ENCODE peak calls at places on chromosomes 7 and 10, in six cellular contexts. S, C, Z, A, Q and I are unnamed samples.

GRCh38 chr7:155676052-155676451 is 31.6 kb downstream of the RBM33 start:
- DNase-seq in Z (no peak), Q (no peak), C (no peak), A (no peak), S (no peak), I (no peak)

GRCh38 chr7:158957507-158957900 is 101.1 kb downstream of the DYNC2I1 start:
- DNase-seq in Q (no peak), Z (no peak), A (no peak), C (no peak), S (no peak), I (no peak)

GRCh38 chr7:139750459-139751095 is 27.2 kb downstream of the HIPK2 start:
- DNase-seq in Q (no peak), A (no peak), S (no peak), C (no peak), Z (no peak), I (no peak)

GRCh38 chr7:13988765-13989137 is 715 bp downstream of the ETV1 start:
- DNase-seq in Z (peak), Q (no peak), C (no peak), A (no peak), S (no peak), I (no peak)

GRCh38 chr7:42935861-42936260 is 3.7 kb downstream of the MRPL32 start:
- DNase-seq in Q (no peak), S (no peak), C (no peak), A (no peak), Z (no peak), I (no peak)

GRCh38 chr10:49542353-49542752 is 3.4 kb upstream of the ERCC6 start:
- DNase-seq in Z (no peak), C (no peak), Q (no peak), S (no peak), A (no peak), I (no peak)

GRCh38 chr7:157412021-157412443 is 75.2 kb downstream of the DNAJB6 start:
- DNase-seq in S (peak), A (peak), Z (peak), C (no peak), Q (no peak), I (no peak)

GRCh38 chr7:74063223-74063641 is 20.4 kb upstream of the LIMK1 start:
- DNase-seq in A (no peak), Z (no peak), Q (no peak), C (no peak), S (no peak), I (no peak)

GRCh38 chr10:121734517-121735137 is 136.4 kb upstream of the FGFR2 start:
- DNase-seq in C (no peak), S (no peak), Q (peak), Z (peak), A (no peak), I (no peak)

GRCh38 chr10:65843203-65843602 is 1082.6 kb upstream of the LRRTM3 start:
- DNase-seq in Q (no peak), A (no peak), S (no peak), Z (no peak), C (no peak), I (no peak)

GRCh38 chr10:77603529-77603927 is 34.1 kb downstream of the KCNMA1 start:
- DNase-seq in S (no peak), C (no peak), Z (peak), A (no peak), Q (no peak), I (no peak)

GRCh38 chr7:30330134-30331111 is 46.0 kb downstream of the ZNRF2 start:
- DNase-seq in Q (no peak), A (no peak), Z (no peak), C (no peak), S (no peak), I (no peak)

GRCh38 chr7:131011437-131011752 is 277.4 kb upstream of the KLF14 start:
- DNase-seq in Z (peak), Q (no peak), S (no peak), C (no peak), A (no peak), I (no peak)

GRCh38 chr7:2403718-2404648 is 572 bp downstream of the CHST12 start:
- DNase-seq in A (no peak), Q (peak), S (peak), Z (peak), C (peak), I (no peak)

GRCh38 chr7:47967708-47968107 is 11.7 kb downstream of the HUS1 start:
- DNase-seq in Z (no peak), A (no peak), C (no peak), S (no peak), Q (no peak), I (no peak)

GRCh38 chr7:135661311-135662122 is 797 bp upstream of the STMP1 start:
- DNase-seq in S (no peak), A (no peak), Q (no peak), C (peak), Z (no peak), I (no peak)

GRCh38 chr7:18648849-18649758 is 153.6 kb downstream of the HDAC9 start:
- DNase-seq in Z (no peak), S (no peak), Q (no peak), A (no peak), C (no peak), I (no peak)

GRCh38 chr10:16440396-16441105 is 3.7 kb downstream of the PTER start:
- DNase-seq in A (no peak), C (peak), Z (peak), Q (no peak), S (no peak), I (no peak)

GRCh38 chr7:17362439-17363095 is 64.1 kb downstream of the AHR start:
- DNase-seq in S (no peak), C (no peak), Q (no peak), A (no peak), Z (no peak), I (no peak)

GRCh38 chr7:37000514-37000913 is 276.2 kb upstream of the AOAH start:
- DNase-seq in S (no peak), C (no peak), Q (peak), A (no peak), Z (no peak), I (no peak)

GRCh38 chr7:26376208-26376917 is 84.7 kb downstream of the SNX10 start:
- DNase-seq in Z (peak), Q (peak), C (peak), A (peak), S (peak), I (no peak)

GRCh38 chr10:124743188-124744046 is 761 bp downstream of the FAM53B start:
- DNase-seq in S (no peak), C (peak), Q (no peak), A (no peak), Z (peak), I (no peak)

GRCh38 chr7:20244334-20244733 is 27.1 kb upstream of the MACC1 start:
- DNase-seq in Z (no peak), S (no peak), A (no peak), Q (no peak), C (no peak), I (no peak)

GRCh38 chr10:36173364-36173763 is 531.3 kb upstream of the FZD8 start:
- DNase-seq in A (no peak), S (no peak), Q (no peak), Z (no peak), C (no peak), I (no peak)

GRCh38 chr7:139634087-139634486 is 110.6 kb downstream of the CLEC2L start:
- DNase-seq in C (no peak), Q (no peak), Z (no peak), S (no peak), A (no peak), I (no peak)

GRCh38 chr10:24680647-24681475 is 42.8 kb downstream of the ARHGAP21 start:
- DNase-seq in C (no peak), Q (no peak), S (no peak), Z (peak), A (no peak), I (no peak)

GRCh38 chr10:67618116-67618515 is 77.9 kb downstream of the CTNNA3 start:
- DNase-seq in C (no peak), Q (no peak), A (no peak), S (no peak), Z (peak), I (no peak)

GRCh38 chr7:71404701-71405345 is 272.9 kb downstream of the GALNT17 start:
- DNase-seq in Q (no peak), S (no peak), Z (no peak), C (no peak), A (no peak), I (no peak)

GRCh38 chr7:158946771-158947170 is 90.4 kb downstream of the DYNC2I1 start:
- DNase-seq in Q (no peak), S (no peak), C (no peak), Z (no peak), A (no peak), I (no peak)

GRCh38 chr10:128161031-128161430 is 34.8 kb upstream of the MKI67 start:
- DNase-seq in Z (no peak), S (no peak), A (no peak), C (no peak), Q (no peak), I (no peak)

GRCh38 chr7:127930341-127931328 is 100.6 kb downstream of the LRRC4 start:
- DNase-seq in Q (no peak), S (no peak), A (no peak), Z (no peak), C (no peak), I (no peak)

GRCh38 chr10:79137826-79138225 is 69.1 kb downstream of the ZMIZ1 start:
- DNase-seq in C (no peak), S (peak), Z (no peak), A (peak), Q (no peak), I (no peak)

GRCh38 chr7:39614299-39614698 is 9.1 kb upstream of the RALA start:
- DNase-seq in C (no peak), Q (no peak), S (no peak), Z (no peak), A (no peak), I (no peak)

GRCh38 chr7:3649678-3650445 is 348.8 kb downstream of the SDK1 start:
- DNase-seq in C (no peak), Z (no peak), A (no peak), S (no peak), Q (no peak), I (no peak)

GRCh38 chr10:4833286-4833685 is 7.3 kb downstream of the AKR1E2 start:
- DNase-seq in Q (no peak), S (no peak), Z (no peak), C (no peak), A (no peak), I (no peak)